ENCODE peak calls at places on chromosomes 5 and 9, in nine cellular contexts. One of them, this sample, is unnamed.

GRCh38 chr5:135323227-135323626 is 75.8 kb downstream of the MACROH2A1 start:
- DNase-seq in cardiac septum: peak; percentile 33
- DNase-seq in HS-5: no peak
- DNase-seq in C1 segment of cervical spinal cord: no peak
- DNase-seq in Calu3: no peak
- DNase-seq in activated CD4-positive, alpha-beta T cell treated with anti-CD3 and anti-CD28 coated beads for 48 hours: no peak
- DNase-seq in stimulated activated CD4-positive, alpha-beta T cell treated with anti-CD3 and anti-CD28 coated beads, Interleukin-15, amount 100 ng/mL, for 24 hours: no peak
- DNase-seq in T-helper 2 cell: no peak
- DNase-seq in CD4-positive, alpha-beta memory T cell: no peak
- DNase-seq in this sample: no peak

GRCh38 chr5:6675784-6676499 is 37.3 kb upstream of the TENT4A start:
- DNase-seq in cardiac septum: no peak
- DNase-seq in HS-5: no peak
- DNase-seq in C1 segment of cervical spinal cord: no peak
- DNase-seq in Calu3: no peak
- DNase-seq in activated CD4-positive, alpha-beta T cell treated with anti-CD3 and anti-CD28 coated beads for 48 hours: no peak
- DNase-seq in stimulated activated CD4-positive, alpha-beta T cell treated with anti-CD3 and anti-CD28 coated beads, Interleukin-15, amount 100 ng/mL, for 24 hours: no peak
- DNase-seq in T-helper 2 cell: no peak
- DNase-seq in CD4-positive, alpha-beta memory T cell: no peak
- DNase-seq in this sample: no peak

GRCh38 chr5:147044868-147045267 is 166.3 kb upstream of the PPP2R2B start:
- DNase-seq in cardiac septum: no peak
- DNase-seq in HS-5: no peak
- DNase-seq in C1 segment of cervical spinal cord: no peak
- DNase-seq in Calu3: no peak
- DNase-seq in activated CD4-positive, alpha-beta T cell treated with anti-CD3 and anti-CD28 coated beads for 48 hours: no peak
- DNase-seq in stimulated activated CD4-positive, alpha-beta T cell treated with anti-CD3 and anti-CD28 coated beads, Interleukin-15, amount 100 ng/mL, for 24 hours: no peak
- DNase-seq in T-helper 2 cell: no peak
- DNase-seq in CD4-positive, alpha-beta memory T cell: no peak
- DNase-seq in this sample: no peak

GRCh38 chr5:81825237-81825636 is 74.3 kb upstream of the SSBP2 start:
- DNase-seq in cardiac septum: peak; percentile 83
- DNase-seq in HS-5: peak; percentile 9
- DNase-seq in C1 segment of cervical spinal cord: no peak
- DNase-seq in Calu3: peak; percentile 42
- DNase-seq in activated CD4-positive, alpha-beta T cell treated with anti-CD3 and anti-CD28 coated beads for 48 hours: no peak
- DNase-seq in stimulated activated CD4-positive, alpha-beta T cell treated with anti-CD3 and anti-CD28 coated beads, Interleukin-15, amount 100 ng/mL, for 24 hours: no peak
- DNase-seq in T-helper 2 cell: no peak
- DNase-seq in CD4-positive, alpha-beta memory T cell: no peak
- DNase-seq in this sample: no peak

GRCh38 chr5:135116146-135116545 is 82.1 kb upstream of the PITX1 start:
- DNase-seq in cardiac septum: no peak
- DNase-seq in HS-5: no peak
- DNase-seq in C1 segment of cervical spinal cord: peak; percentile 11
- DNase-seq in Calu3: no peak
- DNase-seq in activated CD4-positive, alpha-beta T cell treated with anti-CD3 and anti-CD28 coated beads for 48 hours: no peak
- DNase-seq in stimulated activated CD4-positive, alpha-beta T cell treated with anti-CD3 and anti-CD28 coated beads, Interleukin-15, amount 100 ng/mL, for 24 hours: no peak
- DNase-seq in T-helper 2 cell: no peak
- DNase-seq in CD4-positive, alpha-beta memory T cell: no peak
- DNase-seq in this sample: no peak

GRCh38 chr9:94980947-94981632 is 254.6 kb downstream of the AOPEP start:
- DNase-seq in cardiac septum: no peak
- DNase-seq in HS-5: no peak
- DNase-seq in C1 segment of cervical spinal cord: no peak
- DNase-seq in Calu3: no peak
- DNase-seq in activated CD4-positive, alpha-beta T cell treated with anti-CD3 and anti-CD28 coated beads for 48 hours: no peak
- DNase-seq in stimulated activated CD4-positive, alpha-beta T cell treated with anti-CD3 and anti-CD28 coated beads, Interleukin-15, amount 100 ng/mL, for 24 hours: no peak
- DNase-seq in T-helper 2 cell: no peak
- DNase-seq in CD4-positive, alpha-beta memory T cell: no peak
- DNase-seq in this sample: no peak

GRCh38 chr9:97629136-97629535 is 4.0 kb downstream of the TSTD2 start:
- DNase-seq in cardiac septum: no peak
- DNase-seq in HS-5: no peak
- DNase-seq in C1 segment of cervical spinal cord: no peak
- DNase-seq in Calu3: no peak
- DNase-seq in activated CD4-positive, alpha-beta T cell treated with anti-CD3 and anti-CD28 coated beads for 48 hours: no peak
- DNase-seq in stimulated activated CD4-positive, alpha-beta T cell treated with anti-CD3 and anti-CD28 coated beads, Interleukin-15, amount 100 ng/mL, for 24 hours: no peak
- DNase-seq in T-helper 2 cell: no peak
- DNase-seq in CD4-positive, alpha-beta memory T cell: no peak
- DNase-seq in this sample: no peak

GRCh38 chr9:83313771-83314170 is 224.4 kb downstream of the FRMD3 start:
- DNase-seq in cardiac septum: no peak
- DNase-seq in HS-5: no peak
- DNase-seq in C1 segment of cervical spinal cord: no peak
- DNase-seq in Calu3: no peak
- DNase-seq in activated CD4-positive, alpha-beta T cell treated with anti-CD3 and anti-CD28 coated beads for 48 hours: no peak
- DNase-seq in stimulated activated CD4-positive, alpha-beta T cell treated with anti-CD3 and anti-CD28 coated beads, Interleukin-15, amount 100 ng/mL, for 24 hours: no peak
- DNase-seq in T-helper 2 cell: no peak
- DNase-seq in CD4-positive, alpha-beta memory T cell: no peak
- DNase-seq in this sample: no peak

GRCh38 chr9:94017939-94018531 is 62.9 kb upstream of the BARX1 start:
- DNase-seq in cardiac septum: no peak
- DNase-seq in HS-5: no peak
- DNase-seq in C1 segment of cervical spinal cord: no peak
- DNase-seq in Calu3: no peak
- DNase-seq in activated CD4-positive, alpha-beta T cell treated with anti-CD3 and anti-CD28 coated beads for 48 hours: no peak
- DNase-seq in stimulated activated CD4-positive, alpha-beta T cell treated with anti-CD3 and anti-CD28 coated beads, Interleukin-15, amount 100 ng/mL, for 24 hours: no peak
- DNase-seq in T-helper 2 cell: no peak
- DNase-seq in CD4-positive, alpha-beta memory T cell: no peak
- DNase-seq in this sample: no peak

GRCh38 chr9:19896161-19896560 is 107.3 kb upstream of the SLC24A2 start:
- DNase-seq in cardiac septum: no peak
- DNase-seq in HS-5: no peak
- DNase-seq in C1 segment of cervical spinal cord: no peak
- DNase-seq in Calu3: no peak
- DNase-seq in activated CD4-positive, alpha-beta T cell treated with anti-CD3 and anti-CD28 coated beads for 48 hours: no peak
- DNase-seq in stimulated activated CD4-positive, alpha-beta T cell treated with anti-CD3 and anti-CD28 coated beads, Interleukin-15, amount 100 ng/mL, for 24 hours: no peak
- DNase-seq in T-helper 2 cell: no peak
- DNase-seq in CD4-positive, alpha-beta memory T cell: no peak
- DNase-seq in this sample: no peak

GRCh38 chr5:74272831-74273545 is 367.5 kb downstream of the ENC1 start:
- DNase-seq in cardiac septum: no peak
- DNase-seq in HS-5: no peak
- DNase-seq in C1 segment of cervical spinal cord: no peak
- DNase-seq in Calu3: no peak
- DNase-seq in activated CD4-positive, alpha-beta T cell treated with anti-CD3 and anti-CD28 coated beads for 48 hours: no peak
- DNase-seq in stimulated activated CD4-positive, alpha-beta T cell treated with anti-CD3 and anti-CD28 coated beads, Interleukin-15, amount 100 ng/mL, for 24 hours: no peak
- DNase-seq in T-helper 2 cell: no peak
- DNase-seq in CD4-positive, alpha-beta memory T cell: no peak
- DNase-seq in this sample: peak; percentile 72

GRCh38 chr5:75049581-75050274 is 2.6 kb downstream of the GCNT4 start:
- DNase-seq in cardiac septum: no peak
- DNase-seq in HS-5: no peak
- DNase-seq in C1 segment of cervical spinal cord: peak; percentile 4
- DNase-seq in Calu3: peak; percentile 85
- DNase-seq in activated CD4-positive, alpha-beta T cell treated with anti-CD3 and anti-CD28 coated beads for 48 hours: peak; percentile 73
- DNase-seq in stimulated activated CD4-positive, alpha-beta T cell treated with anti-CD3 and anti-CD28 coated beads, Interleukin-15, amount 100 ng/mL, for 24 hours: peak; percentile 75
- DNase-seq in T-helper 2 cell: no peak
- DNase-seq in CD4-positive, alpha-beta memory T cell: peak; percentile 66
- DNase-seq in this sample: peak; percentile 52

GRCh38 chr9:75418518-75418917 is 330.2 kb downstream of the OSTF1 start:
- DNase-seq in cardiac septum: no peak
- DNase-seq in HS-5: no peak
- DNase-seq in C1 segment of cervical spinal cord: no peak
- DNase-seq in Calu3: no peak
- DNase-seq in activated CD4-positive, alpha-beta T cell treated with anti-CD3 and anti-CD28 coated beads for 48 hours: no peak
- DNase-seq in stimulated activated CD4-positive, alpha-beta T cell treated with anti-CD3 and anti-CD28 coated beads, Interleukin-15, amount 100 ng/mL, for 24 hours: no peak
- DNase-seq in T-helper 2 cell: no peak
- DNase-seq in CD4-positive, alpha-beta memory T cell: no peak
- DNase-seq in this sample: no peak

This sample was measured in SJSA1.